ENCODE peak calls at places on chromosomes 12 and 14, in ten cellular contexts. One of them, this sample, is unnamed.

GRCh38 chr12:116698131-116698495 is 39.8 kb downstream of the SPRING1 start:
- DNase-seq in iPS-NIHi11: no peak
- DNase-seq in AG09309: no peak
- DNase-seq in SK-N-SH: no peak
- DNase-seq in DMS153: peak
- DNase-seq in ovary: no peak
- DNase-seq in NCI-H1092: no peak
- DNase-seq in A549: no peak
- DNase-seq in NAMALWA: no peak
- DNase-seq in NCI-H1436 treated with DMSO at 0.1 percent for 48 hours: no peak
- DNase-seq in this sample: no peak

GRCh38 chr12:24546661-24547060 is 402.2 kb downstream of the BCAT1 start:
- DNase-seq in iPS-NIHi11: no peak
- DNase-seq in AG09309: no peak
- DNase-seq in SK-N-SH: no peak
- DNase-seq in DMS153: no peak
- DNase-seq in ovary: no peak
- DNase-seq in NCI-H1092: no peak
- DNase-seq in A549: no peak
- DNase-seq in NAMALWA: no peak
- DNase-seq in NCI-H1436 treated with DMSO at 0.1 percent for 48 hours: no peak
- DNase-seq in this sample: no peak

GRCh38 chr14:73888460-73888725 is 1.7 kb downstream of the ZNF410 start:
- DNase-seq in iPS-NIHi11: no peak
- DNase-seq in AG09309: no peak
- DNase-seq in SK-N-SH: no peak
- DNase-seq in DMS153: no peak
- DNase-seq in ovary: no peak
- DNase-seq in NCI-H1092: no peak
- DNase-seq in A549: no peak
- DNase-seq in NAMALWA: no peak
- DNase-seq in NCI-H1436 treated with DMSO at 0.1 percent for 48 hours: no peak
- DNase-seq in this sample: peak

GRCh38 chr14:68510201-68510600 is 282.7 kb downstream of the ZFP36L1 start:
- DNase-seq in iPS-NIHi11: no peak
- DNase-seq in AG09309: peak
- DNase-seq in SK-N-SH: peak
- DNase-seq in DMS153: no peak
- DNase-seq in ovary: peak
- DNase-seq in NCI-H1092: no peak
- DNase-seq in A549: no peak
- DNase-seq in NAMALWA: no peak
- DNase-seq in NCI-H1436 treated with DMSO at 0.1 percent for 48 hours: no peak
- DNase-seq in this sample: no peak

GRCh38 chr14:29493849-29494248 is 433.8 kb downstream of the PRKD1 start:
- DNase-seq in iPS-NIHi11: no peak
- DNase-seq in AG09309: no peak
- DNase-seq in SK-N-SH: no peak
- DNase-seq in DMS153: no peak
- DNase-seq in ovary: no peak
- DNase-seq in NCI-H1092: no peak
- DNase-seq in A549: no peak
- DNase-seq in NAMALWA: no peak
- DNase-seq in NCI-H1436 treated with DMSO at 0.1 percent for 48 hours: no peak
- DNase-seq in this sample: no peak

GRCh38 chr12:116184766-116185165 is 92.7 kb downstream of the MED13L start:
- DNase-seq in iPS-NIHi11: no peak
- DNase-seq in AG09309: no peak
- DNase-seq in SK-N-SH: no peak
- DNase-seq in DMS153: no peak
- DNase-seq in ovary: no peak
- DNase-seq in NCI-H1092: no peak
- DNase-seq in A549: no peak
- DNase-seq in NAMALWA: no peak
- DNase-seq in NCI-H1436 treated with DMSO at 0.1 percent for 48 hours: no peak
- DNase-seq in this sample: no peak

GRCh38 chr14:21917699-21918436 is 244.2 kb upstream of the OR4E1 start:
- DNase-seq in iPS-NIHi11: peak
- DNase-seq in AG09309: no peak
- DNase-seq in SK-N-SH: peak
- DNase-seq in DMS153: peak
- DNase-seq in ovary: no peak
- DNase-seq in NCI-H1092: peak
- DNase-seq in A549: peak
- DNase-seq in NAMALWA: peak
- DNase-seq in NCI-H1436 treated with DMSO at 0.1 percent for 48 hours: no peak
- DNase-seq in this sample: no peak

GRCh38 chr12:2110127-2110526 is 57.3 kb downstream of the CACNA1C start:
- DNase-seq in iPS-NIHi11: no peak
- DNase-seq in AG09309: no peak
- DNase-seq in SK-N-SH: no peak
- DNase-seq in DMS153: no peak
- DNase-seq in ovary: no peak
- DNase-seq in NCI-H1092: no peak
- DNase-seq in A549: no peak
- DNase-seq in NAMALWA: no peak
- DNase-seq in NCI-H1436 treated with DMSO at 0.1 percent for 48 hours: no peak
- DNase-seq in this sample: no peak

GRCh38 chr12:8780389-8780788 is 42.0 kb upstream of the A2ML1 start:
- DNase-seq in iPS-NIHi11: peak
- DNase-seq in AG09309: peak
- DNase-seq in SK-N-SH: peak
- DNase-seq in DMS153: no peak
- DNase-seq in ovary: no peak
- DNase-seq in NCI-H1092: no peak
- DNase-seq in A549: peak
- DNase-seq in NAMALWA: peak
- DNase-seq in NCI-H1436 treated with DMSO at 0.1 percent for 48 hours: no peak
- DNase-seq in this sample: no peak

GRCh38 chr14:102893452-102893851 is 29.0 kb upstream of the AMN start:
- DNase-seq in iPS-NIHi11: no peak
- DNase-seq in AG09309: peak
- DNase-seq in SK-N-SH: no peak
- DNase-seq in DMS153: no peak
- DNase-seq in ovary: no peak
- DNase-seq in NCI-H1092: no peak
- DNase-seq in A549: no peak
- DNase-seq in NAMALWA: no peak
- DNase-seq in NCI-H1436 treated with DMSO at 0.1 percent for 48 hours: no peak
- DNase-seq in this sample: peak

GRCh38 chr12:89832336-89832735 is 123.7 kb upstream of the ATP2B1 start:
- DNase-seq in iPS-NIHi11: no peak
- DNase-seq in AG09309: no peak
- DNase-seq in SK-N-SH: no peak
- DNase-seq in DMS153: no peak
- DNase-seq in ovary: no peak
- DNase-seq in NCI-H1092: no peak
- DNase-seq in A549: no peak
- DNase-seq in NAMALWA: no peak
- DNase-seq in NCI-H1436 treated with DMSO at 0.1 percent for 48 hours: no peak
- DNase-seq in this sample: no peak

This sample was measured in MV-4-11.